ENCODE peak calls at places on chromosomes 13 and 19, in six cellular contexts. C, Q, H, X, D and I are unnamed samples.

GRCh38 chr13:19567820-19568534 is 6.6 kb upstream of the TPTE2 start:
- ATAC-seq in X (no peak), Q (no peak), H (no peak), C (no peak), D (no peak), I (no peak)

GRCh38 chr19:43468354-43469159 is 3.1 kb upstream of the LYPD3 start:
- ATAC-seq in C (no peak), H (no peak), Q (no peak), X (no peak), D (no peak), I (no peak)

GRCh38 chr19:44875666-44876418 is 15.2 kb upstream of the TOMM40 start:
- ATAC-seq in X (no peak), D (no peak), H (no peak), C (peak; percentile 43), Q (no peak), I (no peak)

GRCh38 chr13:49113526-49114286 is 106.4 kb upstream of the MLNR start:
- ATAC-seq in H (no peak), Q (peak; percentile 18), X (no peak), D (no peak), C (no peak), I (no peak)

GRCh38 chr13:40637644-40638043 is 28.8 kb downstream of the FOXO1 start:
- ATAC-seq in C (peak; percentile 46), H (peak; percentile 55), D (no peak), X (peak; percentile 58), Q (no peak), I (no peak)

GRCh38 chr19:11963566-11964355 is 1.1 kb upstream of the ZNF763 start:
- ATAC-seq in D (peak; percentile 95), Q (peak; percentile 66), C (peak; percentile 89), H (peak; percentile 91), X (peak; percentile 89), I (peak; percentile 64)

GRCh38 chr13:48255954-48256353 is 22.9 kb downstream of the ITM2B start:
- ATAC-seq in H (no peak), X (no peak), D (no peak), C (no peak), Q (no peak), I (no peak)

GRCh38 chr19:40513345-40513678 is 46.5 kb downstream of the SPTBN4 start:
- ATAC-seq in X (no peak), C (no peak), Q (no peak), D (no peak), H (no peak), I (no peak)

GRCh38 chr13:99174533-99175100 is 26.0 kb upstream of the UBAC2 start:
- ATAC-seq in D (peak; percentile 64), C (no peak), H (no peak), X (no peak), Q (no peak), I (no peak)

GRCh38 chr19:5001547-5002131 is 32.7 kb downstream of the KDM4B start:
- ATAC-seq in X (no peak), H (peak; percentile 78), Q (peak; percentile 82), C (no peak), D (peak; percentile 92), I (no peak)

GRCh38 chr13:44088409-44088808 is 208.7 kb downstream of the LACC1 start:
- ATAC-seq in D (no peak), X (no peak), H (no peak), C (no peak), Q (no peak), I (no peak)

GRCh38 chr19:9431475-9431874 is 3.9 kb downstream of the ZNF266 start:
- ATAC-seq in H (no peak), Q (peak; percentile 68), D (peak; percentile 42), C (peak; percentile 26), X (no peak), I (no peak)

GRCh38 chr19:51564791-51565190 is 6.3 kb upstream of the ZNF175 start:
- ATAC-seq in H (no peak), C (no peak), X (no peak), Q (peak; percentile 94), D (peak; percentile 83), I (no peak)

GRCh38 chr13:42246541-42246940 is 25.4 kb upstream of the AKAP11 start:
- ATAC-seq in X (no peak), C (no peak), D (peak; percentile 32), H (no peak), Q (no peak), I (no peak)

GRCh38 chr13:109145631-109146030 is 516.2 kb downstream of the MYO16 start:
- ATAC-seq in C (peak; percentile 89), X (peak; percentile 88), H (peak; percentile 80), D (peak; percentile 57), Q (peak; percentile 73), I (peak; percentile 58)

GRCh38 chr19:2255112-2255845 is 938 bp downstream of the JSRP1 start:
- ATAC-seq in C (no peak), Q (no peak), H (no peak), X (no peak), D (no peak), I (no peak)

GRCh38 chr13:33285420-33286124 is at the start of gene STARD13:
- ATAC-seq in H (peak; percentile 99), C (peak; percentile 95), D (peak; percentile 75), Q (peak; percentile 98), X (peak; percentile 97), I (peak; percentile 97)

GRCh38 chr19:2488405-2488941 is 12.5 kb downstream of the GADD45B start:
- ATAC-seq in D (no peak), Q (peak; percentile 20), H (peak; percentile 25), X (peak; percentile 49), C (peak; percentile 21), I (no peak)

GRCh38 chr13:34405410-34405809 is 536.7 kb upstream of the NBEA start:
- ATAC-seq in D (no peak), Q (no peak), X (no peak), C (no peak), H (no peak), I (no peak)

DNA sequence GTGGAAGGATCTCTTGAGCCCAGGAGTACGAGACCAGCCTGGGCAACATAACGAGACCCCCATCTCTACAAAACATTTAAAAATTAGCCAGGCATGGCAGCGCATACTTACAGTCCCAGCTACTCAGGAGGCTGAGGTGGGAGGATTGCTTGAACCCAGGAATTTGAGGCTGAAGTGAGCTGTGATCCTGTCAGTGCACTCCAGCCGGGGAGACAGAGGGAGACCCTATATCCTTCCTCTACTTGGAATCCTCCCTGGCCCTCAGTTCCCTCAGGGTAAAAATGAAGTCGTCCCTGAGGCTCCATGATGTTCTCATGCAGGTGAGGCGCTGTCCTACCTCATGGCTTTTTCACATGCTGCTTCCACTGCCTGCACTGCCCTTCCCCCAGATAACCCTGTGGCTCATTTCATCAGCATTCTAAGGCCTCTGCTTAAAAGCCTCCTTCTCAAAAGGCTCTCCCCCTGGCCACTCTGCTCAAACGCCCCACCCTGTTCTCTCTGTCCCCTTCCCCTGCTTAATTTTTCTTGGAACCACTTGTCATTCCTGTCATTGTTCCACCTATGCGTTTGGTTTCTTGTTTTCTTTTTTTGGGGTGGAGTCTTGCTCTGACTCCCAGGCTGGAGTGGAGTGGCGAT is 19.2 kb downstream of the DNM2 start:
- ATAC-seq in X (peak; percentile 80), D (peak; percentile 82), H (no peak), Q (peak; percentile 78), C (peak; percentile 15), I (no peak)
- H3K4me1 ChIP-seq in X (peaks cover 14% of the 10 kb centered on the region), D (peaks cover 53% of the 10 kb centered on the region), H (peaks cover 23% of the 10 kb centered on the region), Q (no peaks in the 10 kb centered on the region), C (peaks cover 59% of the 10 kb centered on the region), I (no peaks in the 10 kb centered on the region)

GRCh38 chr19:13095934-13096890 is 6.4 kb downstream of the LYL1 start:
- ATAC-seq in H (peak; percentile 82), X (no peak), D (peak; percentile 62), C (no peak), Q (peak; percentile 25), I (no peak)
- H3K4me1 ChIP-seq in H (peaks cover 43% of the 10 kb centered on the region), X (no peaks in the 10 kb centered on the region), D (peaks cover 36% of the 10 kb centered on the region), C (peaks cover 97% of the 10 kb centered on the region), Q (peaks cover 42% of the 10 kb centered on the region), I (peaks cover 43% of the 10 kb centered on the region)

GRCh38 chr19:37906868-37907734 is at the start of gene SIPA1L3:
- ATAC-seq in Q (peak; percentile 90), C (peak; percentile 100), X (peak; percentile 99), D (peak; percentile 99), H (peak; percentile 97), I (peak; percentile 99)

GRCh38 chr19:37914908-37915307 is 7.9 kb downstream of the SIPA1L3 start:
- ATAC-seq in H (no peak), C (no peak), Q (no peak), X (no peak), D (no peak), I (no peak)

GRCh38 chr19:37907735-37908066 is 693 bp downstream of the SIPA1L3 start:
- ATAC-seq in Q (no peak), D (no peak), C (no peak), X (no peak), H (no peak), I (no peak)

GRCh38 chr19:37905936-37906867 is at the start of gene WDR87:
- ATAC-seq in C (peak; percentile 6), D (peak; percentile 12), Q (peak; percentile 76), X (peak; percentile 44), H (peak; percentile 62), I (no peak)

GRCh38 chr19:37909661-37910199 is 2.7 kb downstream of the SIPA1L3 start:
- ATAC-seq in H (no peak), X (no peak), Q (no peak), D (no peak), C (no peak), I (no peak)
- H3K4me1 ChIP-seq in H (peaks cover 33% of the 10 kb centered on the region), X (peaks cover 6% of the 10 kb centered on the region), Q (peaks cover 40% of the 10 kb centered on the region), D (peaks cover 6% of the 10 kb centered on the region), C (peaks cover 23% of the 10 kb centered on the region), I (peaks cover 20% of the 10 kb centered on the region)

GRCh38 chr19:33386361-33386858 is 12.9 kb downstream of the CEBPG start:
- ATAC-seq in Q (no peak), C (no peak), D (no peak), H (no peak), X (no peak), I (no peak)

GRCh38 chr19:33388817-33389573 is 15.5 kb downstream of the CEBPG start:
- ATAC-seq in C (peak; percentile 52), D (no peak), Q (no peak), X (peak; percentile 2), H (no peak), I (no peak)

GRCh38 chr19:33389574-33390119 is 16.1 kb downstream of the CEBPG start:
- ATAC-seq in H (no peak), C (peak; percentile 29), D (no peak), X (peak; percentile 27), Q (no peak), I (no peak)

GRCh38 chr19:33387351-33388230 is 14.1 kb downstream of the CEBPG start:
- ATAC-seq in X (no peak), Q (no peak), D (no peak), H (no peak), C (no peak), I (no peak)

DNA sequence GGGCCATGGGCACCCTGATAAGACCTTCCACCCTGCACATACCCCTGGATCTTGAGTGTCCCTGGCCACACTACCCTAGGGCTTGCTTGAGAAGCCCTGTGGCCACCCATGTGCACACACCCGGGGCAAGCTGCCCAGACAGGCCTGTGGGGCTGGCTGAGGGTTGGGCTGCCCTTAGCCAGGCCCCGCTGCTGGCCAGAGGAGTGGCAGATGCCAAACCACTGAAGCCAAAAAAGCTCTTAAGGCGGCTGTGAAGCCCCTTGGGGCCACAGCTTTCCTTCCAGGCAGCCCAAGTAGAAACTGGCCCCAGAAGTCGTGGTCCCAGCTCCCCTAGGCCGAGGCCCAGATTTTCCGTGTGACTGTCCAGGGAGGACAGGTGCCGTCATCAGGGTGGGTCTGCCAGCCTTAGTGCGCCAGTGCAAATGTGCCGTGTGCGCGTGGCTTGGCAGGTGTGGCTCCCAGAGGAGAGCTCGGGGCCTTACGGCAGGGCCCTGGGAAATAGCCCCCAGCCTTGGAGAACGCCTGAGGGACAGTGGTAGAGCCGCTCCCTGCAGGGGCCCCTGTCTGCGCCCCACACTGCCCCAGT is 14.8 kb downstream of the CEBPG start:
- ATAC-seq in D (no peak), H (no peak), Q (no peak), X (peak; percentile 17), C (peak; percentile 27), I (no peak)
- H3K4me1 ChIP-seq in D (no peaks in the 10 kb centered on the region), H (peaks cover 46% of the 10 kb centered on the region), Q (no peaks in the 10 kb centered on the region), X (peaks cover 20% of the 10 kb centered on the region), C (peaks cover 84% of the 10 kb centered on the region), I (peaks cover 43% of the 10 kb centered on the region)